ENCODE peak calls at places on chromosome 10, in six cellular contexts. E, I, L, V, W and J are unnamed samples.

GRCh38 chr10:13956826-13957225 is 370.1 kb downstream of the PRPF18 start:
- DNase-seq in E (peak), I (no peak), L (no peak), V (no peak), W (no peak), J (no peak)

GRCh38 chr10:70692043-70692603 is 19.8 kb downstream of the ADAMTS14 start:
- DNase-seq in E (no peak), I (no peak), L (no peak), V (no peak), W (no peak), J (no peak)

GRCh38 chr10:12975266-12975665 is 26.2 kb downstream of the CCDC3 start:
- DNase-seq in E (no peak), I (peak), L (no peak), V (peak), W (no peak), J (no peak)

GRCh38 chr10:72322030-72322279 is 32.8 kb downstream of the DNAJB12 start:
- DNase-seq in E (no peak), I (peak), L (no peak), V (no peak), W (no peak), J (no peak)

GRCh38 chr10:103238506-103239252 is 7.0 kb upstream of the RPEL1 start:
- DNase-seq in E (no peak), I (no peak), L (no peak), V (peak), W (no peak), J (peak)

GRCh38 chr10:43871545-43871944 is 222.9 kb upstream of the ZNF32 start:
- DNase-seq in E (no peak), I (no peak), L (no peak), V (no peak), W (no peak), J (no peak)

GRCh38 chr10:97851341-97852001 is 1.8 kb downstream of the GOLGA7B start:
- DNase-seq in E (peak), I (no peak), L (peak), V (peak), W (no peak), J (no peak)

GRCh38 chr10:78331391-78331922 is 297.8 kb downstream of the RPS24 start:
- DNase-seq in E (no peak), I (peak), L (no peak), V (no peak), W (no peak), J (no peak)

GRCh38 chr10:17425584-17426262 is 28.7 kb downstream of the ST8SIA6 start:
- DNase-seq in E (no peak), I (no peak), L (no peak), V (no peak), W (no peak), J (peak)

GRCh38 chr10:77925410-77925794 is 1.2 kb downstream of the DLG5 start:
- DNase-seq in E (peak), I (peak), L (no peak), V (peak), W (no peak), J (peak)

GRCh38 chr10:107553470-107553869 is 389.0 kb upstream of the SORCS1 start:
- DNase-seq in E (no peak), I (peak), L (no peak), V (no peak), W (no peak), J (no peak)

GRCh38 chr10:74293686-74294365 is 142.8 kb downstream of the ADK start:
- DNase-seq in E (no peak), I (peak), L (peak), V (peak), W (no peak), J (peak)

GRCh38 chr10:35271086-35271834 is 65.0 kb upstream of the CCNY start:
- DNase-seq in E (no peak), I (no peak), L (no peak), V (no peak), W (no peak), J (no peak)

GRCh38 chr10:94150541-94151184 is 156.9 kb downstream of the PLCE1 start:
- DNase-seq in E (no peak), I (no peak), L (no peak), V (no peak), W (no peak), J (no peak)

GRCh38 chr10:60943372-60944158 is 420 bp downstream of the RHOBTB1 start:
- DNase-seq in E (peak), I (peak), L (peak), V (peak), W (no peak), J (peak)

GRCh38 chr10:49104323-49104722 is 11.0 kb downstream of the VSTM4 start:
- DNase-seq in E (no peak), I (no peak), L (no peak), V (no peak), W (no peak), J (no peak)

GRCh38 chr10:74967850-74968620 is 141.6 kb downstream of the KAT6B start:
- DNase-seq in E (no peak), I (no peak), L (peak), V (no peak), W (no peak), J (peak)

GRCh38 chr10:124578231-124579002 is 116.8 kb downstream of the LHPP start:
- DNase-seq in E (no peak), I (no peak), L (peak), V (no peak), W (no peak), J (no peak)

GRCh38 chr10:96606216-96606615 is 19.4 kb upstream of the TM9SF3 start:
- DNase-seq in E (no peak), I (peak), L (no peak), V (no peak), W (no peak), J (no peak)

GRCh38 chr10:78443900-78444571 is 410.4 kb downstream of the RPS24 start:
- DNase-seq in E (no peak), I (no peak), L (no peak), V (no peak), W (no peak), J (no peak)

GRCh38 chr10:119325131-119325530 is 117.8 kb downstream of the GRK5 start:
- DNase-seq in E (no peak), I (no peak), L (no peak), V (peak), W (no peak), J (no peak)

GRCh38 chr10:77504870-77505257 is 132.7 kb downstream of the KCNMA1 start:
- DNase-seq in E (no peak), I (peak), L (no peak), V (peak), W (no peak), J (no peak)

GRCh38 chr10:63128443-63128842 is 4.7 kb upstream of the NRBF2 start:
- DNase-seq in E (no peak), I (no peak), L (no peak), V (no peak), W (no peak), J (no peak)

GRCh38 chr10:89466599-89467035 is 52.2 kb downstream of the IFIT5 start:
- DNase-seq in E (no peak), I (peak), L (no peak), V (peak), W (no peak), J (peak)

GRCh38 chr10:60816624-60817023 is 38.3 kb downstream of the CDK1 start:
- DNase-seq in E (peak), I (peak), L (peak), V (peak), W (no peak), J (peak)

GRCh38 chr10:30160431-30160982 is 101.1 kb upstream of the JCAD start:
- DNase-seq in E (no peak), I (no peak), L (no peak), V (no peak), W (no peak), J (no peak)

GRCh38 chr10:14586901-14587300 is 187.8 kb downstream of the FAM107B start:
- DNase-seq in E (no peak), I (no peak), L (no peak), V (peak), W (no peak), J (no peak)